ENCODE peak calls at places on chromosome 19, in four cellular contexts. R is left ventricle myocardium inferior, C is epithelial cell of esophagus, F is AG09309. T is an unnamed sample.

GRCh38 chr19:45569619-45570421 is 14.8 kb downstream of the OPA3 start:
- DNase-seq in C (peak), R (peak), F (no peak), T (no peak)

GRCh38 chr19:10535613-10536012 is 8.1 kb upstream of the ATG4D start:
- DNase-seq in R (no peak), C (peak), F (no peak), T (no peak)

GRCh38 chr19:3494559-3494958 is 5.9 kb downstream of the DOHH start:
- DNase-seq in F (no peak), C (no peak), R (no peak), T (peak)

GRCh38 chr19:14782978-14783545 is 4.7 kb upstream of the ADGRE2 start:
- DNase-seq in F (no peak), C (no peak), R (no peak), T (no peak)

GRCh38 chr19:42553292-42554045 is 25.2 kb upstream of the CEACAM1 start:
- DNase-seq in C (peak), R (peak), F (peak), T (no peak)

GRCh38 chr19:14089662-14090508 is 666 bp downstream of the SAMD1 start:
- DNase-seq in F (no peak), C (peak), R (peak), T (peak)

GRCh38 chr19:55091126-55091910 is 15.6 kb downstream of the EPS8L1 start:
- DNase-seq in F (no peak), R (no peak), C (no peak), T (no peak)

GRCh38 chr19:35557539-35558399 is 5.7 kb downstream of the ATP4A start:
- DNase-seq in F (no peak), C (peak), R (peak), T (peak)

GRCh38 chr19:18051887-18052286 is 34.8 kb downstream of the IL12RB1 start:
- DNase-seq in R (peak), C (no peak), F (no peak), T (no peak)

GRCh38 chr19:5985098-5985783 is 7.3 kb upstream of the RANBP3 start:
- DNase-seq in C (peak), F (peak), R (no peak), T (no peak)

GRCh38 chr19:4911314-4911713 is 2.0 kb downstream of the UHRF1 start:
- DNase-seq in C (peak), R (no peak), F (no peak), T (no peak)

T was measured in T-helper 22 cell.